ENCODE peak calls at places on chromosomes 2 and 18, in seven cellular contexts. B is tibial artery, W is mesothelial cell of epicardium, Y is fibroblast of lung, P is colonic mucosa, U is Peyer's patch, T is endothelial cell. G is an unnamed sample.

GRCh38 chr18:50791599-50792438 is 28.0 kb downstream of the MRO start:
- DNase-seq in B (no peak), Y (no peak), W (no peak), T (no peak), U (no peak), P (no peak), G (no peak)

GRCh38 chr2:71700880-71701397 is 247.6 kb downstream of the DYSF start:
- DNase-seq in T (no peak), W (no peak), Y (no peak), P (no peak), B (peak), U (no peak), G (no peak)

GRCh38 chr2:182482511-182482910 is 55.7 kb upstream of the PDE1A start:
- DNase-seq in U (no peak), W (no peak), T (no peak), B (no peak), P (no peak), Y (no peak), G (no peak)

GRCh38 chr2:33411765-33412164 is 64.7 kb upstream of the RASGRP3 start:
- DNase-seq in B (no peak), T (no peak), P (no peak), W (no peak), Y (peak), U (no peak), G (no peak)

GRCh38 chr2:168848220-168848619 is 42.0 kb downstream of the SPC25 start:
- DNase-seq in Y (no peak), T (no peak), W (no peak), B (no peak), P (no peak), U (no peak), G (no peak)

GRCh38 chr2:173101687-173102086 is 26.0 kb downstream of the MAP3K20 start:
- DNase-seq in Y (peak), P (no peak), B (no peak), U (no peak), W (no peak), T (no peak), G (no peak)

GRCh38 chr18:56460590-56460989 is 177.8 kb downstream of the TXNL1 start:
- DNase-seq in U (no peak), Y (no peak), B (no peak), P (no peak), T (no peak), W (no peak), G (no peak)

GRCh38 chr2:43078781-43079755 is 147.3 kb downstream of the ZFP36L2 start:
- DNase-seq in P (no peak), U (no peak), Y (peak), T (no peak), B (peak), W (no peak), G (no peak)

GRCh38 chr2:70125498-70125898 is 38.2 kb downstream of the PCBP1 start:
- DNase-seq in U (no peak), B (no peak), P (no peak), Y (no peak), W (no peak), T (no peak), G (no peak)

DNA sequence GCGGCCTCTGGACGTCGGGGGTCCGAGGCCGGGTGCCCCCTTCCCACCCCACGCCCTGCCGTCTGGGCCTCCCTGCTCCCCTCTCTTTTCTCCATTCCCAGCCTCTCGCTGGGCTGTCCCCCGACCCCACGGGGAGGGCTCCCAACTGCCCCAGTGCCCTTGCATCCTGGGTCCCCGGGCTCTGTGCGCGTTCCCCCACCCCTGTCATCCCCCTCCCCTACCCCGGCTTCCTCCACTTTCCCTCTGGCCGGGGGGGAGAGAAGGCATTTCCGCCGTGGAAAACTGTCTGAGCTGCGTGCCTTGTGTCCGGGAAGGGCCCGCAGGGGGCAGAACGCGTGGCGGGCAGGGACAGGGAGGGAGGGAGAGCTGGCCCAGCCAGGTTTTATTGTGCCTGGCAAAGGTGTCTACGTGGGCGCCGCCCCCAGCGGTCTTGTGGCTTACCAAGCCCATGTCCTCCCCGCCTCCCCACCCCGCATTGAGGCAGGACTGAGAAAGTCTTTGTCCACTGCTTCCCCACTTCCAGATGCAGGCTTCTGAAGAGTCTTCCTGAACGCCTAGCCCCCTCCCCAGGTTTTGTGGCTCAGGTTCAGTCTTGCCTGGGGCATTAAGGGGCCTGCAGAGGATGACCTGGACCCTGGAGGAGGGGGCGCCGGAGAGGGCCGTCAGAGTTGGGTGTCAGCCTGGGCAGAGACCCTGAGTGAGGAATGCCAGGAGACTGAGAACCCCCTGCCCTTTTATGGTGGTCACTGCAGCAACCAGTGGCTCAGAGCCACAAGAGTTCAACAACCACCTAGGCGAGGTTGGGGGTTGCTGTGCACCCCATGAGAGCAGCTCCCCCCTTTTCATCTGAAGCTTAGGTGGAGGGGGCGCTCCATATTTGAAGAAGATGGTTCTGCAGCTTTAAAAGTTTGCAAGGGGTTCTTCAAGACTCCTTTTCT is 1.3 kb downstream of the ITM2C start:
- DNase-seq in Y (no peak), U (peak), T (peak), B (no peak), W (peak), P (peak), G (peak)
- TF ChIP-seq CTCF in Y (no peak), U (peak), T (no peak), B (no peak), W (no peak), P (no peak), G (no peak)

DNA sequence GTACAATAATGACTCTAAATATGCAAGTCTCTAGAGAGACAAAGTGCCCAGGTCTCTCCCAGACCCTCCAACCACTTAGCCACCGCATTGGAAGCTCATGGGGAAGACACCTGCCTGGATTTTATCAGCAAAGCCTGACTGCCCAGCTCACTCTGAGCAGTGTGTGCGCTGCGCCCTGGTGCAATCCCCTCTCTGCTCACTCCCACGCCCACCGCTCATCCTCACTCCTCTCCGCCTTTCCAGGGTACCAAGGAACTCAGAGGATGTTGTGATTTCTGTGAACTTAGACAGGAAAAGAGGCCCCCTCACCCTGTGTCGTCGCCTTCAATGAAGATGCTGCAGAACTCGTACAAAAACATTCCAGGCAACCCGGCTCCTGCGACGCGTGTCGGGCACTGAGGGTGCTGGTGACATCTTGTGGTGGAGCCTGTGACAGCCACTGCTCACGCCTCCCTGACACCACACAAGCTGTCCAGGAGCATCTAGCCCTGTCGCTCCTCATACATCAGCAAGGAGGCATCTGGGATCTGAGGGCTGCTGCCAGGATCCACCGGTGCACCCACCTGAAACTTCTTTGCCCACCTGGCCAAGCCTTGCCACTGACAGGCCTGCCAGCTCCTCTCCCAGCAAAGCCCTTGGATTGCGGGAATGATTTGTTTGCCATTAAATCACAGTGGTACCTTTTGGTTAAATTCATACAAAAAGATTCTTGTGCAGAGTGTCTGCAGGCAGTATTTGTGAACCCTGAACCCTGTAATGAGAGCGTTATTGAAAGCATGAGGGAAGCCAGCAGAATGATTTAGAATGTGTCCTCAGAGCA is 220.4 kb downstream of the ZNF516 start:
- DNase-seq in B (no peak), T (peak), Y (no peak), W (no peak), U (no peak), P (no peak), G (no peak)
- TF ChIP-seq CTCF in B (peak), T (no peak), Y (no peak), W (no peak), U (no peak), P (no peak), G (no peak)

GRCh38 chr18:43570593-43570992 is 293.3 kb upstream of the SYT4 start:
- DNase-seq in T (no peak), U (no peak), W (no peak), Y (no peak), P (no peak), B (no peak), G (no peak)

GRCh38 chr18:43574974-43575373 is 297.7 kb upstream of the SYT4 start:
- DNase-seq in P (no peak), U (no peak), B (no peak), Y (no peak), T (no peak), W (no peak), G (no peak)

GRCh38 chr18:43572165-43572564 is 294.9 kb upstream of the SYT4 start:
- DNase-seq in U (no peak), T (no peak), B (no peak), W (no peak), Y (no peak), P (no peak), G (no peak)

GRCh38 chr18:43571078-43571689 is 293.9 kb upstream of the SYT4 start:
- DNase-seq in P (peak), B (no peak), W (no peak), T (peak), U (no peak), Y (peak), G (no peak)
- TF ChIP-seq CTCF in P (peak), B (peak), W (peak), T (peak), U (peak), Y (peak), G (peak)

GRCh38 chr18:66993492-66993891 is 389.6 kb upstream of the CDH19 start:
- DNase-seq in W (no peak), Y (no peak), U (no peak), B (no peak), T (no peak), P (no peak), G (no peak)

GRCh38 chr18:66994790-66995189 is 390.9 kb upstream of the CDH19 start:
- DNase-seq in W (no peak), T (no peak), Y (no peak), P (no peak), B (no peak), U (no peak), G (no peak)

GRCh38 chr18:66995270-66995669 is 391.4 kb upstream of the CDH19 start:
- DNase-seq in T (no peak), P (no peak), W (no peak), B (no peak), Y (no peak), U (no peak), G (no peak)

DNA sequence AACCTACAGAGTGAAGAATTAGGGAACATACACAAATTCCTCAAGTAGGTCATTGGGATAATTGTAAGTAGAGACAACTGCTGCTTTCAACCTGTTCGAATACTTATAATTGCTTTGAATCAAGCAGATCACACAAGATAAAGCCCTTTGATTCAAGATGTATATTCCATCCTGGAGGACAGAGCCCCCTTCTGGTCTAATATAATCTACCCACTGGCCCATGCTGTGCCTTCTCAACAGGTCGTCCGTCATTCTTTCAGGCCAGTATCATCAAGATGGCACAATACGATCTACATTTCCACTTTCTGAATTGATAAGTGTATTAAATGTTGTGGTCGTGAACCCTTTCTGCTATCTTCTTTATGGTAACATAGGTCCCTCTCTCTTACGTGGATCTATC is 387.0 kb upstream of the CDH19 start:
- DNase-seq in W (no peak), T (no peak), B (no peak), U (no peak), Y (no peak), P (no peak), G (no peak)
- TF ChIP-seq CTCF in W (no peak), T (no peak), B (no peak), U (no peak), Y (no peak), P (no peak), G (no peak)

GRCh38 chr2:3738454-3738853 is 35.1 kb downstream of the DCDC2C start:
- DNase-seq in T (peak), U (no peak), Y (peak), W (no peak), B (no peak), P (no peak), G (peak)
- TF ChIP-seq CTCF in T (no peak), U (no peak), Y (no peak), W (no peak), B (no peak), P (no peak), G (peak)

GRCh38 chr18:48548921-48549320 is 10.1 kb downstream of the CTIF start:
- DNase-seq in P (no peak), W (no peak), B (peak), Y (no peak), T (no peak), U (no peak), G (no peak)

GRCh38 chr18:48546411-48546810 is 7.6 kb downstream of the CTIF start:
- DNase-seq in B (peak), W (no peak), U (no peak), T (no peak), Y (no peak), P (no peak), G (no peak)

GRCh38 chr18:48545690-48546365 is 7.0 kb downstream of the CTIF start:
- DNase-seq in T (peak), B (peak), P (no peak), W (peak), U (no peak), Y (peak), G (no peak)

GRCh38 chr18:48548404-48548771 is 9.6 kb downstream of the CTIF start:
- DNase-seq in T (no peak), P (no peak), B (peak), W (no peak), U (no peak), Y (peak), G (no peak)

DNA sequence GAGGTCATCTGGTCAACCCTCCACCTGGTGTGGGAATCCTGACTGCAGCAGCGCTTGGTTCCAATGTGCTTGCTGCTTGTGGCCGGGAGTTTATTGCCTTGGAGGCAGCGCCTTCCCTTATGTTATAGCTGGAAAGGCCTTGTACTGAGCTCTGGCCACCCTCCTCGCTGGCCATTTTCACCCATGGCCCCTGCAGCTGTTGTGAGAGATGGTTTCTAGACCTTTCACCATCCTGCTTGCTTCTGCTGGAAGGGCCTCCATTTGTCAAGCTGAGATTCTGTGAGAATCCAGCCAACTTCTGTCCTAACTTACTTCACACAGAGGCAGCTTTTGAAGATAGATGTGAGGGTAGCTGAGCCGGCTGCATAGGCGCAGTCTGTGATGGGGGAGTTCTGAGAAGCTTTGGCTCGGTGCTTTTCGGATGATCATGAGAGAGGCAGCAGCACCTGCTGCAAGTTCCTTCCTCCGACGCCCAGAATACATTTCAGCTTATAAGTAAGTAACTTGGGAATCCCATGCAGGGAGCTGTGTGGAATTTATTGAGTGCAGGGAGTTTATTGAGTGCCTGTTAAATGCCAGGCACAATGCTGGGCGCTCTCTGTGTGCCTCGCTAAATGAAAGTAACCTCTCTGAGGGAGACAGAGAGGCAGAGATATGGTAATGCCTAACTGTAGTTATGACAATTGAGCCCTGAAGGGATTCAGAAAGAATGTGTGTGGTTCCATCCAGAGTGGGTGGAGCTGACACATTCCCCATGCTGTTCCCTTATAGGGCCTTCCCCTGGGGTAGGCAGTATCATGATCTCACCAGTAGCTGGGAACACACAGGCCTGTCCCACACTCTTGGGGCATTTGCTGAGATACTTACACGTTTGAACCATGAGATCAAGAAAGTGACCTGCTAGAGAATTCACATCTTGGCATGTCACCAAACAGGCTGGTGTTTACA is 8.9 kb downstream of the CTIF start:
- DNase-seq in T (no peak), P (no peak), Y (peak), W (no peak), U (no peak), B (peak), G (no peak)
- TF ChIP-seq CTCF in T (no peak), P (no peak), Y (no peak), W (no peak), U (no peak), B (no peak), G (no peak)

GRCh38 chr2:131394147-131394931 is 30.4 kb upstream of the RAB6D start:
- DNase-seq in W (no peak), Y (no peak), B (no peak), T (peak), P (peak), U (no peak), G (no peak)

DNA sequence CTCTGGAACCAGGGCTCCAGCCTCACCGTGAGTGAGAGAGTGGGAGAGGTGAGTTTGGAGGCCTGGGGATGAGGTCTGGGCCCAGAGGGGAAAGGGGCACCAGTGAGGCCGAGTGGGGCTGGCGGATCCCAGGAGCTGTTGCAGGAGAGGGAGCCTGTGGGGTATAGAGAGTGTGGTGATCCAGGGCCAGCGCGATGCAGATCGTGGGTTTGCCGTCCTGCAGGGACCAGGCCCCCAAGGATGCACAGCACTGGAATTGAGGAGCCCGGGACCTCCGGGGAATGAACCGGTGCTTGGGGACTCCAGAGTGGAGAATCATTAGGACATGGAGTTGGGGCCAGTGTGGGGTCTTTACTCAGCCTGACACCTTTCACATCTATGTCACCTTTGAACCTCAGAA is 25.7 kb upstream of the RAB6D start:
- DNase-seq in U (no peak), Y (no peak), P (no peak), T (no peak), B (peak), W (no peak), G (no peak)
- TF ChIP-seq CTCF in U (no peak), Y (no peak), P (no peak), T (no peak), B (no peak), W (no peak), G (no peak)

G was measured in osteocyte.